ENCODE peak calls at places on chromosomes 12 and 14, in eight cellular contexts. One of them, this sample, is unnamed.

GRCh38 chr14:54108481-54109471 is 152.2 kb upstream of the BMP4 start:
- DNase-seq in GM12891: no peak
- DNase-seq in HL-60: no peak
- DNase-seq in sigmoid colon: no peak
- DNase-seq in spleen: no peak
- DNase-seq in K562: no peak
- DNase-seq in SK-N-SH: no peak
- DNase-seq in H1: no peak
- DNase-seq in this sample: no peak

GRCh38 chr12:112418248-112418595 is 525 bp upstream of the PTPN11 start:
- DNase-seq in GM12891: no peak
- DNase-seq in HL-60: no peak
- DNase-seq in sigmoid colon: no peak
- DNase-seq in spleen: no peak
- DNase-seq in K562: no peak
- DNase-seq in SK-N-SH: no peak
- DNase-seq in H1: no peak
- DNase-seq in this sample: no peak

GRCh38 chr12:108691154-108691994 is 39.9 kb downstream of the CORO1C start:
- DNase-seq in GM12891: peak
- DNase-seq in HL-60: peak
- DNase-seq in sigmoid colon: peak
- DNase-seq in spleen: peak
- DNase-seq in K562: peak
- DNase-seq in SK-N-SH: peak
- DNase-seq in H1: peak
- DNase-seq in this sample: no peak

GRCh38 chr12:79187032-79187431 is 322.5 kb downstream of the SYT1 start:
- DNase-seq in GM12891: no peak
- DNase-seq in HL-60: no peak
- DNase-seq in sigmoid colon: no peak
- DNase-seq in spleen: no peak
- DNase-seq in K562: no peak
- DNase-seq in SK-N-SH: no peak
- DNase-seq in H1: no peak
- DNase-seq in this sample: no peak

GRCh38 chr12:6826734-6827436 is 1.3 kb upstream of the P3H3 start:
- DNase-seq in GM12891: no peak
- DNase-seq in HL-60: no peak
- DNase-seq in sigmoid colon: no peak
- DNase-seq in spleen: no peak
- DNase-seq in K562: no peak
- DNase-seq in SK-N-SH: no peak
- DNase-seq in H1: no peak
- DNase-seq in this sample: no peak

GRCh38 chr12:57521475-57522018 is 1.1 kb upstream of the MBD6 start:
- DNase-seq in GM12891: no peak
- DNase-seq in HL-60: no peak
- DNase-seq in sigmoid colon: peak
- DNase-seq in spleen: peak
- DNase-seq in K562: no peak
- DNase-seq in SK-N-SH: no peak
- DNase-seq in H1: peak
- DNase-seq in this sample: no peak

GRCh38 chr14:76977793-76978730 is 50.4 kb downstream of the IRF2BPL start:
- DNase-seq in GM12891: peak
- DNase-seq in HL-60: peak
- DNase-seq in sigmoid colon: peak
- DNase-seq in spleen: peak
- DNase-seq in K562: peak
- DNase-seq in SK-N-SH: peak
- DNase-seq in H1: peak
- DNase-seq in this sample: peak

GRCh38 chr14:44657688-44658388 is 150.8 kb upstream of the FSCB start:
- DNase-seq in GM12891: no peak
- DNase-seq in HL-60: no peak
- DNase-seq in sigmoid colon: no peak
- DNase-seq in spleen: no peak
- DNase-seq in K562: no peak
- DNase-seq in SK-N-SH: no peak
- DNase-seq in H1: no peak
- DNase-seq in this sample: no peak

GRCh38 chr12:42945927-42946326 is 356.4 kb upstream of the PRICKLE1 start:
- DNase-seq in GM12891: no peak
- DNase-seq in HL-60: no peak
- DNase-seq in sigmoid colon: no peak
- DNase-seq in spleen: no peak
- DNase-seq in K562: no peak
- DNase-seq in SK-N-SH: no peak
- DNase-seq in H1: no peak
- DNase-seq in this sample: no peak

GRCh38 chr14:73489481-73490175 is 1.1 kb upstream of the RIOX1 start:
- DNase-seq in GM12891: no peak
- DNase-seq in HL-60: no peak
- DNase-seq in sigmoid colon: no peak
- DNase-seq in spleen: no peak
- DNase-seq in K562: no peak
- DNase-seq in SK-N-SH: no peak
- DNase-seq in H1: no peak
- DNase-seq in this sample: no peak

GRCh38 chr14:94630396-94630795 is 18.2 kb downstream of the SERPINA3 start:
- DNase-seq in GM12891: no peak
- DNase-seq in HL-60: no peak
- DNase-seq in sigmoid colon: peak
- DNase-seq in spleen: no peak
- DNase-seq in K562: no peak
- DNase-seq in SK-N-SH: no peak
- DNase-seq in H1: no peak
- DNase-seq in this sample: no peak

GRCh38 chr14:99389171-99389826 is 91.4 kb downstream of the SETD3 start:
- DNase-seq in GM12891: peak
- DNase-seq in HL-60: no peak
- DNase-seq in sigmoid colon: no peak
- DNase-seq in spleen: no peak
- DNase-seq in K562: peak
- DNase-seq in SK-N-SH: peak
- DNase-seq in H1: peak
- DNase-seq in this sample: peak

GRCh38 chr12:125518074-125518473 is 452.8 kb downstream of the AACS start:
- DNase-seq in GM12891: no peak
- DNase-seq in HL-60: no peak
- DNase-seq in sigmoid colon: no peak
- DNase-seq in spleen: no peak
- DNase-seq in K562: no peak
- DNase-seq in SK-N-SH: no peak
- DNase-seq in H1: peak
- DNase-seq in this sample: no peak

GRCh38 chr12:51393676-51394545 is 2.7 kb upstream of the GALNT6 start:
- DNase-seq in GM12891: no peak
- DNase-seq in HL-60: peak
- DNase-seq in sigmoid colon: no peak
- DNase-seq in spleen: no peak
- DNase-seq in K562: no peak
- DNase-seq in SK-N-SH: no peak
- DNase-seq in H1: no peak
- DNase-seq in this sample: no peak

GRCh38 chr14:80475074-80475473 is 263.8 kb upstream of the DIO2 start:
- DNase-seq in GM12891: no peak
- DNase-seq in HL-60: no peak
- DNase-seq in sigmoid colon: no peak
- DNase-seq in spleen: no peak
- DNase-seq in K562: no peak
- DNase-seq in SK-N-SH: no peak
- DNase-seq in H1: no peak
- DNase-seq in this sample: no peak

GRCh38 chr14:97517566-97518234 is 720.5 kb downstream of the VRK1 start:
- DNase-seq in GM12891: no peak
- DNase-seq in HL-60: no peak
- DNase-seq in sigmoid colon: no peak
- DNase-seq in spleen: no peak
- DNase-seq in K562: no peak
- DNase-seq in SK-N-SH: no peak
- DNase-seq in H1: no peak
- DNase-seq in this sample: no peak

GRCh38 chr12:103966736-103967135 is 1.1 kb downstream of the TDG start:
- DNase-seq in GM12891: no peak
- DNase-seq in HL-60: no peak
- DNase-seq in sigmoid colon: no peak
- DNase-seq in spleen: no peak
- DNase-seq in K562: no peak
- DNase-seq in SK-N-SH: no peak
- DNase-seq in H1: no peak
- DNase-seq in this sample: no peak

GRCh38 chr12:112682586-112682985 is 109.0 kb upstream of the RPH3A start:
- DNase-seq in GM12891: no peak
- DNase-seq in HL-60: no peak
- DNase-seq in sigmoid colon: no peak
- DNase-seq in spleen: no peak
- DNase-seq in K562: no peak
- DNase-seq in SK-N-SH: no peak
- DNase-seq in H1: no peak
- DNase-seq in this sample: no peak

GRCh38 chr14:94691658-94692029 is 78.3 kb downstream of the GSC start:
- DNase-seq in GM12891: no peak
- DNase-seq in HL-60: no peak
- DNase-seq in sigmoid colon: no peak
- DNase-seq in spleen: peak
- DNase-seq in K562: no peak
- DNase-seq in SK-N-SH: no peak
- DNase-seq in H1: no peak
- DNase-seq in this sample: no peak

GRCh38 chr12:10750385-10750727 is 27.2 kb upstream of the YBX3 start:
- DNase-seq in GM12891: no peak
- DNase-seq in HL-60: no peak
- DNase-seq in sigmoid colon: no peak
- DNase-seq in spleen: no peak
- DNase-seq in K562: no peak
- DNase-seq in SK-N-SH: no peak
- DNase-seq in H1: no peak
- DNase-seq in this sample: no peak
- TF ChIP-seq POLR2AphosphoS5 in GM12891: no peak
- TF ChIP-seq POLR2AphosphoS5 in HL-60: no peak
- TF ChIP-seq POLR2AphosphoS5 in sigmoid colon: no peak
- TF ChIP-seq POLR2AphosphoS5 in spleen: no peak
- TF ChIP-seq POLR2AphosphoS5 in K562: no peak
- TF ChIP-seq POLR2AphosphoS5 in SK-N-SH: no peak
- TF ChIP-seq POLR2AphosphoS5 in H1: no peak
- TF ChIP-seq POLR2AphosphoS5 in this sample: no peak

DNA sequence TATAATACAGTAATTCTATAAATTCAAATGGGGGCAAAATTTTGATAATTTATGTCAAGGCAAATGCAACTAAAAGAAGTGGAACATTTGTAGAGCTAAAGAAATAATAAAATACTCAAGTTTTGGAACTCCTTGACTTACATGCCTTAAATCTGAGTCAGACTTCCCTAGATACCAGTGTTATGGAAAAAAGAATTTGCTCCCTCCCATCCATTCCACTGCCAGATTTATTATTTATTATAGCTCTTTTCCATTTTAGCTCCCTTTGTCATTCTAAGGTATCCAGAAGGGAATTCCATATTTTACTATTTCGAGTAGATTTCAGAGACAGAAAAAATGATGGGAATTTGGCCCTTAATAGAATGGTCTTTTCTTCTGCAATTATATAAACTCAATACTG is 44.0 kb downstream of the RHOJ start:
- DNase-seq in GM12891: no peak
- DNase-seq in HL-60: no peak
- DNase-seq in sigmoid colon: no peak
- DNase-seq in spleen: no peak
- DNase-seq in K562: no peak
- DNase-seq in SK-N-SH: no peak
- DNase-seq in H1: no peak
- DNase-seq in this sample: no peak
- TF ChIP-seq POLR2AphosphoS5 in GM12891: no peak
- TF ChIP-seq POLR2AphosphoS5 in HL-60: no peak
- TF ChIP-seq POLR2AphosphoS5 in sigmoid colon: no peak
- TF ChIP-seq POLR2AphosphoS5 in spleen: no peak
- TF ChIP-seq POLR2AphosphoS5 in K562: no peak
- TF ChIP-seq POLR2AphosphoS5 in SK-N-SH: no peak
- TF ChIP-seq POLR2AphosphoS5 in H1: no peak
- TF ChIP-seq POLR2AphosphoS5 in this sample: no peak

GRCh38 chr14:20698934-20699333 is 10.4 kb downstream of the ANG start:
- DNase-seq in GM12891: no peak
- DNase-seq in HL-60: no peak
- DNase-seq in sigmoid colon: no peak
- DNase-seq in spleen: no peak
- DNase-seq in K562: no peak
- DNase-seq in SK-N-SH: no peak
- DNase-seq in H1: no peak
- DNase-seq in this sample: no peak

GRCh38 chr14:20692111-20692751 is 3.7 kb downstream of the ANG start:
- DNase-seq in GM12891: no peak
- DNase-seq in HL-60: no peak
- DNase-seq in sigmoid colon: no peak
- DNase-seq in spleen: no peak
- DNase-seq in K562: no peak
- DNase-seq in SK-N-SH: no peak
- DNase-seq in H1: no peak
- DNase-seq in this sample: no peak

GRCh38 chr14:20698018-20698329 is 9.4 kb downstream of the ANG start:
- DNase-seq in GM12891: no peak
- DNase-seq in HL-60: no peak
- DNase-seq in sigmoid colon: no peak
- DNase-seq in spleen: no peak
- DNase-seq in K562: no peak
- DNase-seq in SK-N-SH: no peak
- DNase-seq in H1: no peak
- DNase-seq in this sample: no peak

GRCh38 chr14:20696776-20697175 is 8.2 kb downstream of the ANG start:
- DNase-seq in GM12891: no peak
- DNase-seq in HL-60: no peak
- DNase-seq in sigmoid colon: no peak
- DNase-seq in spleen: no peak
- DNase-seq in K562: no peak
- DNase-seq in SK-N-SH: no peak
- DNase-seq in H1: no peak
- DNase-seq in this sample: no peak

GRCh38 chr14:20697273-20698017 is 8.9 kb downstream of the ANG start:
- DNase-seq in GM12891: peak
- DNase-seq in HL-60: no peak
- DNase-seq in sigmoid colon: no peak
- DNase-seq in spleen: peak
- DNase-seq in K562: peak
- DNase-seq in SK-N-SH: peak
- DNase-seq in H1: peak
- DNase-seq in this sample: no peak
- TF ChIP-seq POLR2AphosphoS5 in GM12891: no peak
- TF ChIP-seq POLR2AphosphoS5 in HL-60: no peak
- TF ChIP-seq POLR2AphosphoS5 in sigmoid colon: no peak
- TF ChIP-seq POLR2AphosphoS5 in spleen: no peak
- TF ChIP-seq POLR2AphosphoS5 in K562: no peak
- TF ChIP-seq POLR2AphosphoS5 in SK-N-SH: no peak
- TF ChIP-seq POLR2AphosphoS5 in H1: no peak
- TF ChIP-seq POLR2AphosphoS5 in this sample: no peak

DNA sequence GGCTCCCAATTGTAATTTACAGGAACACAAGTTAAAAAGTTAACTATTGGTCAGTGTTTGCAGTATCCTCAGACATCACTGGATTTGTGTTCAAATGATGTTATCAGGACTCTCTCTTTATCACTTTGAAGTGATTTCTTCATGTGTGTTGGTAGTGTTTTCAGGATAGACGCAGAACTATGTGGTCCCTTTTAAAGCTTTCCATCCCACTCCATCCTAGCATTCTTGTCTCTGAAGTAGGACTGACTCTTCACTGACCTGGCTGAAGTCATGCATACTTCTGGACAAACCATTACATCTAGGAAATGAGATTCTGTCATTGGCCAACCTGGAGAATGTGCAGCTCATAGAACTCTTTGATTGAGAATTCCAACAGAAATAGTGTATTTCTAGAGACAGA is 156.0 kb downstream of the KICS2 start:
- DNase-seq in GM12891: no peak
- DNase-seq in HL-60: no peak
- DNase-seq in sigmoid colon: no peak
- DNase-seq in spleen: no peak
- DNase-seq in K562: no peak
- DNase-seq in SK-N-SH: no peak
- DNase-seq in H1: no peak
- DNase-seq in this sample: no peak
- TF ChIP-seq POLR2AphosphoS5 in GM12891: no peak
- TF ChIP-seq POLR2AphosphoS5 in HL-60: no peak
- TF ChIP-seq POLR2AphosphoS5 in sigmoid colon: no peak
- TF ChIP-seq POLR2AphosphoS5 in spleen: no peak
- TF ChIP-seq POLR2AphosphoS5 in K562: no peak
- TF ChIP-seq POLR2AphosphoS5 in SK-N-SH: no peak
- TF ChIP-seq POLR2AphosphoS5 in H1: no peak
- TF ChIP-seq POLR2AphosphoS5 in this sample: no peak